ENCODE peak calls at places on chromosome 16, in six cellular contexts. T is stromal cell of bone marrow, D is astrocyte of the spinal cord, C is endothelial cell of umbilical vein, I is Right ventricle myocardium superior, F is HS-27A. B is an unnamed sample.

GRCh38 chr16:67844441-67844840 is 2.3 kb upstream of the NUTF2 start:
- DNase-seq in T (no peak), D (no peak), C (no peak), I (no peak), F (no peak), B (no peak)

GRCh38 chr16:18049454-18050133 is 286.9 kb downstream of the NPIPA8 start:
- DNase-seq in T (no peak), D (no peak), C (no peak), I (no peak), F (no peak), B (no peak)

GRCh38 chr16:2483160-2483559 is 8.2 kb downstream of the TBC1D24 start:
- DNase-seq in T (no peak), D (no peak), C (no peak), I (peak), F (no peak), B (peak)

GRCh38 chr16:87834015-87834667 is 35.2 kb downstream of the SLC7A5 start:
- DNase-seq in T (no peak), D (no peak), C (no peak), I (no peak), F (no peak), B (no peak)

GRCh38 chr16:81582655-81583441 is 138.2 kb downstream of the CMIP start:
- DNase-seq in T (no peak), D (peak), C (no peak), I (no peak), F (no peak), B (no peak)

GRCh38 chr16:85391769-85392583 is 221.1 kb upstream of the GSE1 start:
- DNase-seq in T (no peak), D (no peak), C (no peak), I (no peak), F (no peak), B (no peak)

GRCh38 chr16:6841392-6841791 is 491.3 kb upstream of the RBFOX1 start:
- DNase-seq in T (no peak), D (no peak), C (no peak), I (no peak), F (no peak), B (no peak)

GRCh38 chr16:7246578-7246977 is 86.1 kb upstream of the RBFOX1 start:
- DNase-seq in T (no peak), D (no peak), C (no peak), I (no peak), F (no peak), B (no peak)

GRCh38 chr16:3938471-3938842 is 57.9 kb upstream of the CREBBP start:
- DNase-seq in T (no peak), D (no peak), C (no peak), I (no peak), F (no peak), B (no peak)

GRCh38 chr16:46918905-46919792 is 35.0 kb downstream of the GPT2 start:
- DNase-seq in T (no peak), D (no peak), C (no peak), I (no peak), F (no peak), B (no peak)

GRCh38 chr16:383326-384020 is 1.7 kb upstream of the PGAP6 start:
- DNase-seq in T (no peak), D (no peak), C (peak), I (peak), F (no peak), B (no peak)

GRCh38 chr16:27824006-27824405 is 239.5 kb downstream of the GSG1L start:
- DNase-seq in T (no peak), D (no peak), C (no peak), I (no peak), F (no peak), B (no peak)

GRCh38 chr16:75266738-75267630 is 15.6 kb upstream of the BCAR1 start:
- DNase-seq in T (no peak), D (no peak), C (no peak), I (no peak), F (no peak), B (peak)

GRCh38 chr16:89921699-89922476 is 1.3 kb upstream of the TUBB3 start:
- DNase-seq in T (peak), D (peak), C (peak), I (peak), F (peak), B (peak)

GRCh38 chr16:59748531-59748930 is 1014.4 kb upstream of the GOT2 start:
- DNase-seq in T (no peak), D (no peak), C (no peak), I (no peak), F (no peak), B (no peak)

GRCh38 chr16:23302045-23302956 is at the start of gene SCNN1B:
- DNase-seq in T (no peak), D (no peak), C (no peak), I (no peak), F (no peak), B (no peak)

GRCh38 chr16:77781091-77781490 is 7.3 kb upstream of the VAT1L start:
- DNase-seq in T (no peak), D (no peak), C (no peak), I (no peak), F (no peak), B (no peak)

GRCh38 chr16:82008957-82009592 is 2.2 kb downstream of the SDR42E1 start:
- DNase-seq in T (no peak), D (no peak), C (no peak), I (no peak), F (no peak), B (no peak)

GRCh38 chr16:85460983-85461813 is 151.9 kb upstream of the GSE1 start:
- DNase-seq in T (peak), D (no peak), C (no peak), I (no peak), F (no peak), B (no peak)

GRCh38 chr16:54176376-54176901 is 110.1 kb downstream of the IRX3 start:
- DNase-seq in T (no peak), D (no peak), C (no peak), I (no peak), F (no peak), B (no peak)

GRCh38 chr16:67260426-67261063 is 11.8 kb downstream of the SLC9A5 start:
- DNase-seq in T (no peak), D (peak), C (peak), I (no peak), F (no peak), B (no peak)

GRCh38 chr16:18839555-18839954 is 38.2 kb upstream of the ARL6IP1 start:
- DNase-seq in T (no peak), D (no peak), C (no peak), I (no peak), F (no peak), B (no peak)

GRCh38 chr16:29806096-29806579 is at the start of gene MAZ:
- DNase-seq in T (no peak), D (no peak), C (no peak), I (no peak), F (no peak), B (no peak)

GRCh38 chr16:20383106-20384029 is 21.2 kb downstream of the PDILT start:
- DNase-seq in T (peak), D (peak), C (peak), I (peak), F (peak), B (peak)

GRCh38 chr16:854808-855410 is 54.4 kb upstream of the GNG13 start:
- DNase-seq in T (no peak), D (no peak), C (no peak), I (no peak), F (no peak), B (peak)

GRCh38 chr16:10741844-10742243 is 1.8 kb upstream of the NUBP1 start:
- DNase-seq in T (no peak), D (no peak), C (no peak), I (peak), F (no peak), B (peak)

GRCh38 chr16:31487720-31488629 is 5.1 kb downstream of the SLC5A2 start:
- DNase-seq in T (no peak), D (no peak), C (peak), I (peak), F (no peak), B (no peak)

GRCh38 chr16:12788758-12789157 is 14.9 kb downstream of the CPPED1 start:
- DNase-seq in T (no peak), D (no peak), C (no peak), I (no peak), F (no peak), B (no peak)

GRCh38 chr16:17467923-17468540 is 2.7 kb downstream of the XYLT1 start:
- DNase-seq in T (peak), D (peak), C (no peak), I (peak), F (no peak), B (peak)

GRCh38 chr16:58411736-58412614 is 19.7 kb downstream of the GINS3 start:
- DNase-seq in T (no peak), D (no peak), C (no peak), I (no peak), F (no peak), B (no peak)

GRCh38 chr16:68668266-68668665 is 23.2 kb downstream of the CDH3 start:
- DNase-seq in T (no peak), D (no peak), C (no peak), I (no peak), F (no peak), B (no peak)

GRCh38 chr16:35533683-35534082 is 2074.3 kb downstream of the TP53TG3F start:
- DNase-seq in T (no peak), D (no peak), C (no peak), I (no peak), F (no peak), B (no peak)

GRCh38 chr16:60123387-60124023 is 1389.4 kb upstream of the GOT2 start:
- DNase-seq in T (peak), D (no peak), C (no peak), I (no peak), F (no peak), B (no peak)

GRCh38 chr16:19406891-19407491 is 10.7 kb upstream of the TMC5 start:
- DNase-seq in T (no peak), D (no peak), C (no peak), I (no peak), F (no peak), B (no peak)

GRCh38 chr16:67144943-67145342 is 5.9 kb downstream of the B3GNT9 start:
- DNase-seq in T (no peak), D (no peak), C (no peak), I (no peak), F (no peak), B (no peak)

GRCh38 chr16:81745704-81746558 is 33.2 kb upstream of the PLCG2 start:
- DNase-seq in T (no peak), D (peak), C (peak), I (peak), F (no peak), B (peak)

GRCh38 chr16:55711959-55712876 is 56.4 kb downstream of the SLC6A2 start:
- DNase-seq in T (peak), D (peak), C (peak), I (peak), F (peak), B (peak)